ENCODE peak calls at places on chromosomes 3 and 15, in six cellular contexts. J is ovary, I is right lobe of liver, A is heart left ventricle, S is adrenal gland, Z is GM12891. Q is an unnamed sample.

GRCh38 chr3:49412632-49413337 is 562 bp downstream of the TCTA start:
- DNase-seq in A (no peak), J (no peak), Z (no peak), S (no peak), I (no peak), Q (no peak)

GRCh38 chr15:90201944-90202375 is 830 bp downstream of the SEMA4B start:
- DNase-seq in S (no peak), J (no peak), I (no peak), A (no peak), Z (no peak), Q (no peak)

GRCh38 chr3:197750863-197751737 is 1.4 kb downstream of the FYTTD1 start:
- DNase-seq in S (peak; percentile 52), I (peak; percentile 60), J (peak; percentile 65), Z (no peak), A (peak; percentile 62), Q (no peak)

GRCh38 chr3:159829056-159829995 is 159.3 kb upstream of the IL12A start:
- DNase-seq in I (peak; percentile 70), J (no peak), Z (no peak), A (no peak), S (peak; percentile 46), Q (no peak)

GRCh38 chr3:45611619-45612018 is 17.1 kb downstream of the LIMD1 start:
- DNase-seq in S (no peak), A (no peak), I (no peak), J (no peak), Z (no peak), Q (no peak)

GRCh38 chr3:197748597-197749314 is 927 bp upstream of the FYTTD1 start:
- DNase-seq in J (no peak), A (no peak), I (no peak), Z (no peak), S (no peak), Q (no peak)

GRCh38 chr3:148847351-148847750 is 17.7 kb upstream of the CPA3 start:
- DNase-seq in Z (no peak), J (no peak), S (no peak), I (no peak), A (no peak), Q (no peak)

GRCh38 chr15:88708256-88709054 is 69.6 kb downstream of the ISG20 start:
- DNase-seq in J (no peak), A (no peak), I (no peak), S (no peak), Z (no peak), Q (peak; percentile 12)

GRCh38 chr3:146326875-146327543 is 76.1 kb upstream of the PLSCR4 start:
- DNase-seq in J (peak; percentile 34), Z (no peak), A (peak; percentile 24), S (peak; percentile 53), I (no peak), Q (peak; percentile 12)

GRCh38 chr3:42421818-42422796 is 11.7 kb upstream of the LYZL4 start:
- DNase-seq in S (no peak), I (peak; percentile 28), A (no peak), J (no peak), Z (no peak), Q (no peak)

GRCh38 chr3:4358273-4358672 is 55.1 kb downstream of the SETMAR start:
- DNase-seq in A (no peak), S (no peak), Z (no peak), J (no peak), I (no peak), Q (no peak)

GRCh38 chr15:72491768-72492167 is 17.6 kb downstream of the ARIH1 start:
- DNase-seq in S (no peak), Z (no peak), A (no peak), I (no peak), J (no peak), Q (peak; percentile 12)

GRCh38 chr15:77784361-77785292 is 151.9 kb upstream of the LINGO1 start:
- DNase-seq in J (no peak), Z (peak; percentile 60), A (no peak), S (no peak), I (no peak), Q (peak; percentile 69)

GRCh38 chr3:185930393-185931107 is 7.3 kb downstream of the TRA2B start:
- DNase-seq in Z (no peak), A (no peak), I (no peak), S (no peak), J (no peak), Q (no peak)

GRCh38 chr3:50297384-50297775 is 1.8 kb downstream of the HYAL3 start:
- DNase-seq in S (no peak), J (peak; percentile 63), Z (no peak), I (peak; percentile 52), A (no peak), Q (no peak)

GRCh38 chr15:48963524-48964113 is at the start of gene SHC4:
- DNase-seq in Z (peak; percentile 27), S (peak; percentile 66), I (peak; percentile 59), J (peak; percentile 62), A (peak; percentile 66), Q (peak; percentile 25)

GRCh38 chr3:29605845-29606244 is 325.0 kb downstream of the RBMS3 start:
- DNase-seq in I (no peak), A (no peak), Z (no peak), S (no peak), J (no peak), Q (no peak)

GRCh38 chr3:50274371-50275104 is 4.3 kb upstream of the LSMEM2 start:
- DNase-seq in I (peak; percentile 75), J (peak; percentile 49), Z (peak; percentile 71), S (no peak), A (peak; percentile 58), Q (peak; percentile 68)

GRCh38 chr3:122727766-122728165 is 47.1 kb downstream of the PARP14 start:
- DNase-seq in A (no peak), J (no peak), Z (no peak), I (no peak), S (no peak), Q (no peak)

GRCh38 chr15:82100116-82100795 is 54.4 kb upstream of the MEX3B start:
- DNase-seq in S (no peak), Z (no peak), I (no peak), A (no peak), J (no peak), Q (no peak)

GRCh38 chr3:100891033-100891432 is 102.2 kb downstream of the ABI3BP start:
- DNase-seq in S (no peak), J (no peak), I (no peak), A (no peak), Z (no peak), Q (no peak)

DNA sequence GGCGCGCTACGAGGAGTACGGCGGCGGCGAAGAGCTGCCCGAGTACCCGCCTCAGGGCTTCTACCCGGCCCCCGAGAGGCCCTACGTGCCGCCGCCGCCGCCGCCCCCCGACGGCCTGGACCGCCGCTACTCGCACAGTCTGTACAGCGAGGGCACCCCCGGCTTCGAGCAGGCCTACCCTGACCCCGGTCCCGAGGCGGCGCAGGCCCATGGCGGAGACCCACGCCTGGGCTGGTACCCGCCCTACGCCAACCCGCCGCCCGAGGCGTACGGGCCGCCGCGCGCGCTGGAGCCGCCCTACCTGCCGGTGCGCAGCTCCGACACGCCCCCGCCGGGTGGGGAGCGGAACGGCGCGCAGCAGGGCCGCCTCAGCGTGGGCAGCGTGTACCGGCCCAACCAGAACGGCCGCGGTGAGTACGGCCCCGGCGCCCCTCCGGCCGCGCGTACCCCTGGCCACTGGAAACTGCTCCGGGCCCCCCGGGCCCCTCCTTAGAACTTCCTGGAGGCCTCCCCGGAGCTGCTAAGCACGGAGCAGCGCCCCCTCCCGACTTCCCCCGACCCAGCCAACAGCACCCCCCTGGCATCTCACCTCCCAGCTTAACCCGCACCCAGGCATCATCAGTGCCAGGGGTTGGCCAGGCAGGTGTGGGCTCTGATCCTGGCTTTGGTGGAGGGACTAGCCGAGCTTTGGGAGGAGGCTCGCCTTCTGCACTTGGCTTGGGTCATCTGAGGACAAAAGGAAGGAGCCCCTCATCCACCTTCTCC is 1.4 kb downstream of the LOXL1 start:
- DNase-seq in Z (peak; percentile 72), J (peak; percentile 78), S (peak; percentile 56), I (peak; percentile 56), A (peak; percentile 71), Q (peak; percentile 70)
- TF ChIP-seq POLR2A in Z (no peak), J (no peak), S (no peak), I (no peak), A (no peak), Q (no peak)

GRCh38 chr3:11568503-11569155 is 75.1 kb downstream of the VGLL4 start:
- DNase-seq in I (peak; percentile 62), J (peak; percentile 70), A (peak; percentile 79), Z (no peak), S (peak; percentile 85), Q (peak; percentile 97)
- TF ChIP-seq POLR2A in I (no peak), J (no peak), A (no peak), Z (no peak), S (peak; percentile 66), Q (peak; percentile 45)

GRCh38 chr3:114626751-114627150 is 332.9 kb downstream of the TIGIT start:
- DNase-seq in A (no peak), S (no peak), Z (no peak), I (no peak), J (no peak), Q (no peak)

GRCh38 chr3:114623420-114624046 is 329.7 kb downstream of the TIGIT start:
- DNase-seq in Z (no peak), S (peak; percentile 27), I (no peak), J (no peak), A (peak; percentile 22), Q (no peak)

GRCh38 chr3:114624047-114624445 is 330.2 kb downstream of the TIGIT start:
- DNase-seq in S (peak; percentile 39), I (no peak), A (peak; percentile 65), Z (no peak), J (peak; percentile 55), Q (no peak)

GRCh38 chr3:114622001-114622400 is 328.2 kb downstream of the TIGIT start:
- DNase-seq in S (no peak), Z (no peak), J (no peak), I (no peak), A (no peak), Q (no peak)

DNA sequence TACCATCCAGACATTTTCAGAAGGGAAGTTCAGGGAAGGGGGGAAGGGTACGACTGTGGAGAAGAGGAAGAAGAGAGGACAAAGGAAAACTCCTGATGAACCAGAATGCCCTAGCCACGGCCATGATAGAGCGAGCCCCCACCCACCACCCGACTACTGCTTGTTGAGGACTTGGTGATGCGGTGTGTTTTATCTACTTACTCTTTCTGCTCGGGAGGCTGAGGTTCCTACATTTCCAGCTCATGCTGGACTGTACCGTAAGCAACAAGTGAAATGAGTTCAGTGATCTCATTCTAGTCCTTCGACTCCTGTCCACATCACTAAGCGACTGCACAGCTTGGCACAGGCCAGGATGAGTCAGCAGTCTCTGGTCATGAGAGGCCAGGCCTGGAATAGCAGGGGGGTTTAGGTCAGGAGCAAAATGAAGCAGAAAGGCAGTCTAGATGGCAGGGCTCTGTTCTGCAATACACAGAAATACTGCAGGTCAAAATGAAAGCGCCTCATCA is 330.9 kb downstream of the TIGIT start:
- DNase-seq in A (peak; percentile 91), J (peak; percentile 88), S (peak; percentile 93), Z (no peak), I (peak; percentile 93), Q (peak; percentile 55)
- TF ChIP-seq POLR2A in A (no peak), J (peak; percentile 70), S (peak; percentile 98), Z (no peak), I (peak; percentile 42), Q (peak; percentile 61)

GRCh38 chr3:120352017-120352416 is 2.9 kb upstream of the LRRC58 start:
- DNase-seq in J (no peak), I (no peak), A (no peak), S (no peak), Z (no peak), Q (no peak)

GRCh38 chr3:120349819-120350125 is 618 bp upstream of the LRRC58 start:
- DNase-seq in Z (no peak), A (no peak), I (no peak), S (no peak), J (no peak), Q (no peak)

GRCh38 chr3:120348065-120348980 is 831 bp downstream of the LRRC58 start:
- DNase-seq in I (no peak), J (no peak), S (no peak), Z (no peak), A (no peak), Q (peak; percentile 36)

GRCh38 chr3:120350431-120350941 is 1.3 kb upstream of the LRRC58 start:
- DNase-seq in I (peak; percentile 66), A (no peak), J (peak; percentile 56), S (peak; percentile 45), Z (no peak), Q (no peak)

GRCh38 chr3:120348981-120349818 is at the start of gene LRRC58:
- DNase-seq in J (peak; percentile 92), A (peak; percentile 89), I (peak; percentile 88), S (peak; percentile 93), Z (peak; percentile 77), Q (peak; percentile 84)
- TF ChIP-seq POLR2A in J (peak; percentile 89), A (peak; percentile 9), I (peak; percentile 93), S (peak; percentile 96), Z (peak; percentile 83), Q (peak; percentile 68)

Q was measured in H54.